ENCODE peak calls at places on chromosome 3, in seven cellular contexts. I, L, A, U, H, J and C are unnamed samples.

GRCh38 chr3:149547954-149548728 is 73.6 kb downstream of the TM4SF4 start:
- DNase-seq in J (peak), U (peak), A (no peak), I (peak), H (no peak), L (no peak), C (no peak)

GRCh38 chr3:179797192-179797591 is 144.4 kb downstream of the USP13 start:
- DNase-seq in H (no peak), L (no peak), J (no peak), I (no peak), A (no peak), U (no peak), C (no peak)

GRCh38 chr3:197292083-197293042 is 6.0 kb downstream of the DLG1 start:
- DNase-seq in I (no peak), U (no peak), H (no peak), A (no peak), J (no peak), L (no peak), C (no peak)

GRCh38 chr3:172040976-172041963 is 1.9 kb downstream of the FNDC3B start:
- DNase-seq in A (no peak), L (no peak), I (peak), H (no peak), J (no peak), U (peak), C (no peak)

GRCh38 chr3:45182915-45183881 is 37.0 kb upstream of the CDCP1 start:
- DNase-seq in A (no peak), I (peak), H (no peak), L (no peak), J (no peak), U (no peak), C (no peak)

GRCh38 chr3:33645060-33645841 is 72.8 kb downstream of the CLASP2 start:
- DNase-seq in H (no peak), U (peak), A (no peak), I (peak), L (peak), J (no peak), C (peak)

GRCh38 chr3:141526709-141527108 is 39.9 kb downstream of the RASA2 start:
- DNase-seq in J (no peak), L (no peak), A (no peak), I (no peak), H (no peak), U (no peak), C (no peak)

GRCh38 chr3:34998905-34999304 is 640.4 kb upstream of the ARPP21 start:
- DNase-seq in I (peak), H (no peak), J (no peak), U (no peak), L (no peak), A (no peak), C (no peak)

GRCh38 chr3:49636883-49637609 is 37.1 kb upstream of the APEH start:
- DNase-seq in A (no peak), J (no peak), H (no peak), I (no peak), L (no peak), U (peak), C (peak)

GRCh38 chr3:161371441-161372320 is at the start of gene SPTSSB:
- DNase-seq in H (no peak), J (peak), L (peak), U (peak), I (peak), A (no peak), C (no peak)

GRCh38 chr3:46863261-46863782 is at the start of gene MYL3:
- DNase-seq in A (no peak), L (no peak), H (no peak), I (no peak), U (no peak), J (peak), C (no peak)

GRCh38 chr3:55185380-55185779 is 257.5 kb upstream of the LRTM1 start:
- DNase-seq in I (peak), U (no peak), J (no peak), A (no peak), L (no peak), H (no peak), C (no peak)

GRCh38 chr3:181292984-181293383 is 303.4 kb upstream of the DNAJC19 start:
- DNase-seq in I (peak), H (no peak), A (no peak), U (peak), L (no peak), J (no peak), C (no peak)

GRCh38 chr3:48543271-48543866 is 13.2 kb downstream of the PFKFB4 start:
- DNase-seq in H (no peak), J (peak), L (no peak), A (no peak), U (peak), I (no peak), C (no peak)

GRCh38 chr3:178823556-178824229 is 247.9 kb downstream of the ZMAT3 start:
- DNase-seq in U (no peak), A (no peak), L (no peak), H (no peak), I (peak), J (peak), C (no peak)

GRCh38 chr3:29609007-29609805 is 328.3 kb downstream of the RBMS3 start:
- DNase-seq in A (no peak), J (no peak), I (no peak), H (no peak), L (no peak), U (no peak), C (no peak)